ENCODE peak calls at places on chromosomes 7 and 10, in seven cellular contexts. C is cardiac muscle cell; G is psoas muscle; Q is naive thymus-derived CD4-positive, alpha-beta T cell; N is neural progenitor cell; L is fibroblast of lung; P is mammary epithelial cell. O is an unnamed sample.

GRCh38 chr10:14586901-14587300 is 187.8 kb downstream of the FAM107B start:
- DNase-seq in L (no peak), N (no peak), P (peak), G (no peak), Q (peak), C (no peak), O (no peak)

GRCh38 chr10:32961892-32962369 is 3.9 kb upstream of the ITGB1 start:
- DNase-seq in C (peak), L (peak), Q (no peak), P (peak), G (no peak), N (no peak), O (no peak)

GRCh38 chr7:79452495-79453265 is 787 bp downstream of the MAGI2 start:
- DNase-seq in L (peak), G (peak), N (peak), C (peak), P (no peak), Q (no peak), O (peak)

GRCh38 chr10:119595134-119595714 is 1.5 kb downstream of the TIAL1 start:
- DNase-seq in G (no peak), C (peak), P (peak), Q (no peak), N (peak), L (peak), O (no peak)

GRCh38 chr10:71268247-71268691 is 50.8 kb upstream of the SLC29A3 start:
- DNase-seq in C (peak), Q (no peak), G (no peak), P (no peak), L (peak), N (peak), O (no peak)

GRCh38 chr10:13984647-13985155 is 346.0 kb downstream of the FRMD4A start:
- DNase-seq in L (peak), Q (no peak), P (peak), C (peak), N (no peak), G (no peak), O (no peak)

GRCh38 chr10:103638948-103639347 is 145.4 kb downstream of the NEURL1 start:
- DNase-seq in G (no peak), C (peak), Q (no peak), P (no peak), N (no peak), L (peak), O (no peak)

GRCh38 chr7:129169171-129169643 is 19.2 kb upstream of the SMO start:
- DNase-seq in C (peak), Q (no peak), G (peak), P (no peak), L (peak), N (peak), O (peak)

GRCh38 chr7:36775061-36775631 is 50.9 kb upstream of the AOAH start:
- DNase-seq in G (no peak), Q (no peak), L (no peak), P (no peak), N (no peak), C (no peak), O (no peak)

GRCh38 chr10:14838582-14839304 is 637 bp downstream of the HSPA14 start:
- DNase-seq in P (peak), C (peak), N (peak), Q (peak), G (peak), L (peak), O (no peak)

GRCh38 chr10:113527181-113527580 is 25.7 kb upstream of the HABP2 start:
- DNase-seq in Q (no peak), P (no peak), G (no peak), N (no peak), C (peak), L (peak), O (no peak)

GRCh38 chr10:1564791-1565190 is 172.5 kb downstream of the ADARB2 start:
- DNase-seq in L (no peak), G (no peak), N (no peak), C (no peak), P (no peak), Q (no peak), O (peak)

GRCh38 chr7:128053023-128053422 is 21.8 kb upstream of the LRRC4 start:
- DNase-seq in L (peak), G (no peak), C (peak), P (no peak), N (no peak), Q (no peak), O (no peak)

GRCh38 chr7:118233799-118234198 is 9.3 kb downstream of the ANKRD7 start:
- DNase-seq in N (no peak), P (no peak), G (no peak), L (no peak), C (no peak), Q (no peak), O (no peak)

GRCh38 chr10:32171213-32171612 is 115.0 kb upstream of the KIF5B start:
- DNase-seq in Q (no peak), G (no peak), P (no peak), C (no peak), N (no peak), L (no peak), O (no peak)

GRCh38 chr10:132115736-132116135 is 50.0 kb downstream of the JAKMIP3 start:
- DNase-seq in Q (no peak), P (no peak), C (peak), N (no peak), G (peak), L (peak), O (peak)

GRCh38 chr7:6691609-6692106 is 15.1 kb downstream of the ZNF12 start:
- DNase-seq in P (peak), C (no peak), L (peak), Q (no peak), G (no peak), N (no peak), O (no peak)

GRCh38 chr7:139702811-139703467 is 74.9 kb downstream of the HIPK2 start:
- DNase-seq in N (no peak), P (no peak), Q (no peak), C (no peak), G (no peak), L (no peak), O (no peak)

GRCh38 chr10:5206799-5207198 is 10.2 kb downstream of the AKR1C4 start:
- DNase-seq in L (no peak), P (no peak), C (no peak), G (no peak), N (no peak), Q (no peak), O (no peak)

GRCh38 chr10:9301148-9301547 is 1246.7 kb downstream of the GATA3 start:
- DNase-seq in N (no peak), P (peak), C (no peak), L (no peak), Q (no peak), G (no peak), O (no peak)

GRCh38 chr10:17599089-17599488 is 18.1 kb downstream of the HACD1 start:
- DNase-seq in P (no peak), Q (no peak), G (no peak), C (peak), N (peak), L (peak), O (no peak)

GRCh38 chr7:155948423-155948822 is 136.2 kb upstream of the SHH start:
- DNase-seq in G (no peak), L (no peak), N (no peak), Q (no peak), P (no peak), C (no peak), O (no peak)

GRCh38 chr10:100341953-100342626 is 4.9 kb upstream of the SCD start:
- DNase-seq in P (peak), Q (no peak), L (peak), C (peak), N (peak), G (no peak), O (no peak)

GRCh38 chr10:19499291-19499765 is 316.9 kb upstream of the PLXDC2 start:
- DNase-seq in G (no peak), Q (no peak), P (no peak), N (no peak), C (no peak), L (no peak), O (no peak)

GRCh38 chr10:2099321-2099720 is 362.0 kb upstream of the ADARB2 start:
- DNase-seq in L (no peak), C (no peak), P (no peak), G (no peak), N (no peak), Q (no peak), O (no peak)

GRCh38 chr7:148701414-148701813 is 2.7 kb downstream of the CUL1 start:
- DNase-seq in N (no peak), L (peak), G (no peak), C (peak), Q (no peak), P (no peak), O (no peak)

GRCh38 chr7:116522247-116522646 is 2.6 kb upstream of the CAV1 start:
- DNase-seq in P (peak), C (peak), L (peak), Q (no peak), N (no peak), G (no peak), O (no peak)

GRCh38 chr10:113226404-113226803 is 276.4 kb downstream of the TCF7L2 start:
- DNase-seq in L (no peak), P (no peak), N (no peak), G (no peak), C (no peak), Q (no peak), O (no peak)

GRCh38 chr7:54758702-54759665 is at the start of gene SEC61G:
- DNase-seq in G (peak), Q (peak), C (peak), L (peak), P (peak), N (peak), O (peak)
- H3K27ac ChIP-seq in G (peak), Q (peak), C (peak), L (peak), P (peak), N (no peak), O (peak)

GRCh38 chr10:86756511-86757109 is at the start of gene BMPR1A:
- DNase-seq in L (no peak), N (peak), Q (no peak), P (peak), C (peak), G (peak), O (no peak)

GRCh38 chr10:86755740-86756510 is 494 bp upstream of the BMPR1A start:
- DNase-seq in P (peak), G (peak), Q (peak), C (peak), L (peak), N (peak), O (peak)

GRCh38 chr10:86759073-86759672 is 2.8 kb downstream of the BMPR1A start:
- DNase-seq in C (peak), Q (no peak), P (no peak), G (no peak), L (no peak), N (no peak), O (no peak)

GRCh38 chr10:86757110-86757790 is 831 bp downstream of the BMPR1A start:
- DNase-seq in P (peak), N (peak), C (peak), G (peak), Q (no peak), L (peak), O (peak)

DNA sequence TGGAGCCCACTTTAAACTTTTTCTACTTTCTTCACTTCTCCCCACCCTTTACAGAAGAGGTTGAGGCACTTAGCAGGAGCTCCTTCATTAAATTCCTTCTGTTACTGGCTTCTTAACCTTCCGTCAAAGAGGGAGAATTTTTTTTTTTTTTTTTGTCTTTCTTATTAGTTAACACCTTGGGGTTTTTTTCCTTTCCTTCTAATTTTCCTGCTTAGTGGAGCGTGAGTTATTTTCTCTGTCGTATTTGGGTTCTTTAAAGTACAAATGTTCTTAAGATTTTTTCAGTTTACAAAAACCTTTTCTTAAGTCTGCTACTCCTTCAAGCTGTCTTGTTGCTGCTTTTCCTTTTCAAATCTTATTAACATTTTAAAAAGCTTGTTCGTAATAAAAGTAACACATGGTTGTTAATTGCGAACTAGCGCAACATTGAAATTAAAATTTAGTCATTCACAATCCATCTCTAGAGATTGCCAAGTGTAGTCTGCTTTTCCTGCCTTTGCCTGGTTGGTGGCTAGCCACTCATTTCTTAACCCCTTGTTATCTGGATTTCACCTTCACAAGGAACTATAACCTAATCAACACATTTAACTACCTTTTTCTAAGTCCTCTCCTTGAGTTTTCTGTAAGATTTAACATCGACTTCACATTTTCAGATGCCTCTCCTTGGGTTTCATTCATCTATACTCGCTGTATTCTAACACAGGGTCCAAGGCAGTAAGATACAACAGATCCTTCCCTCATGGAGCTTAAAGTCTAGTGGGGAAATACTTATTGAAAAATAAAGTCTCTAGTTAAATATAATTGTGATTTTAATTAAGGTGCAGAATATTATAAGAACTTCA is 2.0 kb downstream of the BMPR1A start:
- DNase-seq in Q (no peak), G (no peak), N (no peak), C (peak), P (peak), L (peak), O (no peak)
- H3K4me3 ChIP-seq in Q (no peak), G (peak), N (peak), C (peak), P (peak), L (peak), O (peak)

GRCh38 chr7:16212610-16213009 is 208.7 kb downstream of the CRPPA start:
- DNase-seq in L (no peak), P (no peak), N (no peak), Q (no peak), G (no peak), C (no peak), O (no peak)

GRCh38 chr7:16204953-16205352 is 216.4 kb downstream of the CRPPA start:
- DNase-seq in L (no peak), P (no peak), N (peak), G (no peak), Q (no peak), C (peak), O (no peak)

GRCh38 chr7:16205481-16205880 is 215.9 kb downstream of the CRPPA start:
- DNase-seq in N (no peak), C (peak), L (no peak), Q (no peak), P (no peak), G (no peak), O (no peak)

GRCh38 chr7:16212032-16212431 is 209.3 kb downstream of the CRPPA start:
- DNase-seq in N (no peak), C (no peak), Q (no peak), L (no peak), G (no peak), P (no peak), O (no peak)

DNA sequence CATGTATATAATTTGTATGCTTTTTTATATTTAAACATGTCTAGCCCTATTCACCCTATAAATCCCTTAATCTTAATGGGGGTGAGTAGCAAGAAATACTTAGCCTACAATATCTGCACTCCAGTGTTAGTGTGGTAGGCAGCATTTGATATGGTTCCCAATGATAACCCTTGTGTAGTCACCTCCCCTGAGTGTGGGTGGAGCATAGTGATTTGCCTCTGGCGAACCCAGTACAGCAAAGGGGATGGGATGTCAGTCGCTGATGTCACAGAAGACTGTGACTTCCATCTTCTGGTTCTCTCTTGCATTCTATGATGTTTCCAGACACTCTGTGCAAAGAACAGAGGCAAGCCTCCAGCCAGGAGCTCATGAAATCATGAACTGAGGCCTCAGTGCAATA is 211.2 kb downstream of the CRPPA start:
- DNase-seq in Q (no peak), C (no peak), P (no peak), N (no peak), L (no peak), G (no peak), O (no peak)
- H3K27ac ChIP-seq in Q (no peak), C (no peak), P (no peak), N (no peak), L (no peak), G (no peak), O (no peak)

GRCh38 chr7:124085168-124085567 is 52.3 kb upstream of the TMEM229A start:
- DNase-seq in C (peak), L (peak), G (no peak), N (no peak), P (peak), Q (no peak), O (no peak)
- H3K4me3 ChIP-seq in C (no peak), L (no peak), G (no peak), N (no peak), P (no peak), Q (no peak), O (no peak)

GRCh38 chr7:130993671-130994365 is 259.8 kb upstream of the KLF14 start:
- DNase-seq in P (no peak), Q (no peak), G (no peak), L (no peak), N (no peak), C (no peak), O (no peak)
- H3K27ac ChIP-seq in P (peak), Q (peak), G (peak), L (no peak), N (no peak), C (no peak), O (peak)

DNA sequence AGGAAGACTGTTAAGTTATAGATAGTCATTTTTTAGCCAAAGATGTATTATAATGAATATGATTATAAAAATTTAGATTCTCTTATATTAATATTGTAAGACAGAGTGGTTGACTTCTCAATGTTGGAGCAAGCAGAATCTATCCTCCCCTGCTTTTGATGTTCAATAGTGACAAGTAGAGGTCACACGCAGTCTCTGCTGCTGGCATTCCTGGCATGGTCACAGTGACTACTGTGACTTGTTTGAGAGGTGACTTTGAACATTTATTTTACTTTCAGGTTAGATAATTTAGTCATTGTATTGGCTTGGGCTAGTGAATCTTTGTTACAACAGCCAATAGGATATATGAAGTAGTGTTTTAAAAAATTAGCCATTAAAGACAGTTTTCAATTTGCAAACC is 13.7 kb upstream of the CD36 start:
- DNase-seq in G (no peak), P (no peak), L (no peak), N (no peak), C (no peak), Q (no peak), O (no peak)
- H3K4me3 ChIP-seq in G (peak), P (no peak), L (no peak), N (no peak), C (no peak), Q (no peak), O (peak)

DNA sequence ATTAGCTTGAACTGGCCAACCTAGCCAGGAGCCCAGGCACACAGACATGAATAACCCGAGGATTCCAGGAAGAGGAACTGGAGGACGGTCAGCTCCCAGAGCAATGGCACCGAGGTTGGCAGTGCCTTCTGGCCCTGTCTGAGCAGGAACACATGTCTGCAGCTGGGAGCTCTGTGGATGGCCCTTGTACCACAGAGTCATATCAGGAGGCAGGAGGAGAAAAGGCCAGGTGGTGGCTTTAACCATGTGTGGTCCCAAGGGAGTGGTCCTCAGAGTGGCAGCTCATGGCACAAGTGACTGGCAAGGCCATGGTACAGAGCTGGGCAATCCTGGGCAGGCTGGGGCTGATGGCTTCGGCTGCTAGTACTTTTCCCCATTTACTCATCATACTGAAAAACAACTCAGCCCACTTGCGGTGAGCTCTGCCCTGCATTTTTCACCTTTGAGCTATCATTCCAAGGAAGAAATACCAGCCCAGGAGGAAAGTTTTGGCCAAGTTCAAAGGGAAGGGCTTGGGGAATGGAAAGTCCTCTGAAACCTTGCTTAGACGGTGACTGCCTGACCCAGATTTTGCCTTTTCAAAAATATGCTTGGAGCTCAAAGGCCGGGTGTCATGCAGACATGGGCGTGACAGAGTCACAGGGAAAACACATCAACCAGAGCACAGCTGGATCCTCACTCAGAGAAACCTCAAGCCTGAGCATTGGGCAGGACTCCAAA is 25.7 kb upstream of the LOXL4 start:
- DNase-seq in G (peak), N (no peak), P (peak), C (no peak), L (no peak), Q (no peak), O (no peak)
- H3K27ac ChIP-seq in G (no peak), N (no peak), P (peak), C (no peak), L (no peak), Q (no peak), O (no peak)

DNA sequence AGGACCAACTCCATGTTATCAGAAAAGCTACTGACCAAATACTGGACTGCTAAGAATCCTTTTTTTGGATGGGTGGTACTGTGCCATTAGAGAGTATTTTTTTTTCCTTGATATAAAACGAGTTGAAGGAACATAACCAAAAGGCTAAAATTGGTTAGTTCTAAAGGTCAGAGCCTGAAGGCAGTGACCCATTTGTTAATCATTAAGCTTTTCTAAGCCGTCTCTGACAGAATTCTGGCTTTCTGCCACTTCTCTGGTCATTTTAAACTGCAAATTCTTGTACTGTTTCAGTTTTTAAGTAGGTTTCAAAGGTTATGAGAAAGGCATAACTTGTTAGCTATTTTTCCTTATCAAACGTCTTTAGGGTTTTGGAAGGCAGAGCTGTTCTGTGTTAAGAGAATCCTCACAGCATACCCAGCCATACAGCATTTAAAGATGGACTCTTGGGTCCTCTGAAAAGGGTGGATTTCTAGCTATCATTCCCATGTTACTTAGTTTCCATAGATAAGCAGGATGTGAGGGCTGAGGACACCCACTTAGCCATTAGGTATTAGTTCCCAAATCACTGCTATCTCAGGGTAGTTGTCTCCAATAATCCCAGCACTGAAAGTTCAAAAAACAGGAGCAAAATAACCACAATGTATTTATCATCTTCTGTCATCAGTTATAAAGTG is 196.8 kb downstream of the RNLS start:
- DNase-seq in P (peak), G (no peak), N (no peak), Q (no peak), C (peak), L (no peak), O (no peak)
- H3K4me3 ChIP-seq in P (no peak), G (peak), N (no peak), Q (peak), C (no peak), L (peak), O (no peak)

GRCh38 chr7:143015926-143016490 is 10.9 kb downstream of the OR9A2 start:
- DNase-seq in N (no peak), G (no peak), C (peak), P (no peak), L (peak), Q (no peak), O (no peak)
- H3K27ac ChIP-seq in N (no peak), G (no peak), C (no peak), P (no peak), L (no peak), Q (no peak), O (no peak)

O was measured in spleen.